ENCODE peak calls at places on chromosome X, in five cellular contexts. One of them, this sample, is unnamed.
A peak's percentile ranks its signal among the peaks of the same experiment; 100 is the strongest.

GRCh38 chrX:150643271-150643670 is 49.9 kb upstream of the MTMR1 start:
- DNase-seq in HT1080: no peak
- DNase-seq in Caco-2: no peak
- DNase-seq in left cardiac atrium: no peak
- DNase-seq in 8988T: no peak
- DNase-seq in this sample: no peak

GRCh38 chrX:149370097-149370496 is 135.0 kb downstream of the IDS start:
- DNase-seq in left cardiac atrium: no peak
- DNase-seq in Caco-2: no peak
- DNase-seq in 8988T: no peak
- DNase-seq in HT1080: no peak
- DNase-seq in this sample: no peak

GRCh38 chrX:69320116-69320515 is 154.9 kb upstream of the PJA1 start:
- DNase-seq in Caco-2: no peak
- DNase-seq in HT1080: no peak
- DNase-seq in 8988T: no peak
- DNase-seq in left cardiac atrium: no peak
- DNase-seq in this sample: peak; percentile 0

GRCh38 chrX:11381464-11381863 is 88.3 kb downstream of the AMELX start:
- DNase-seq in 8988T: no peak
- DNase-seq in left cardiac atrium: peak; percentile 23
- DNase-seq in HT1080: no peak
- DNase-seq in Caco-2: peak; percentile 33
- DNase-seq in this sample: peak; percentile 2

GRCh38 chrX:19875051-19875432 is 12.4 kb downstream of the SH3KBP1 start:
- DNase-seq in 8988T: no peak
- DNase-seq in Caco-2: no peak
- DNase-seq in HT1080: peak; percentile 84
- DNase-seq in left cardiac atrium: no peak
- DNase-seq in this sample: no peak

GRCh38 chrX:9646471-9647038 is 119.1 kb downstream of the GPR143 start:
- DNase-seq in Caco-2: no peak
- DNase-seq in HT1080: no peak
- DNase-seq in left cardiac atrium: peak; percentile 36
- DNase-seq in 8988T: no peak
- DNase-seq in this sample: peak; percentile 14

GRCh38 chrX:49956313-49956712 is 33.9 kb downstream of the CLCN5 start:
- DNase-seq in HT1080: no peak
- DNase-seq in Caco-2: no peak
- DNase-seq in 8988T: no peak
- DNase-seq in left cardiac atrium: no peak
- DNase-seq in this sample: no peak

GRCh38 chrX:567891-568290 is 62.7 kb upstream of the SHOX start:
- DNase-seq in Caco-2: no peak
- DNase-seq in 8988T: no peak
- DNase-seq in HT1080: no peak
- DNase-seq in left cardiac atrium: no peak
- DNase-seq in this sample: no peak

GRCh38 chrX:30943984-30944383 is 54.9 kb upstream of the TAB3 start:
- DNase-seq in HT1080: no peak
- DNase-seq in left cardiac atrium: no peak
- DNase-seq in 8988T: no peak
- DNase-seq in Caco-2: no peak
- DNase-seq in this sample: no peak

GRCh38 chrX:103608305-103608963 is 671 bp downstream of the TCEAL3 start:
- DNase-seq in 8988T: no peak
- DNase-seq in left cardiac atrium: peak; percentile 28
- DNase-seq in Caco-2: no peak
- DNase-seq in HT1080: no peak
- DNase-seq in this sample: no peak

GRCh38 chrX:106177106-106177981 is 9.2 kb downstream of the PWWP3B start:
- DNase-seq in Caco-2: peak; percentile 26
- DNase-seq in left cardiac atrium: peak; percentile 71
- DNase-seq in 8988T: no peak
- DNase-seq in HT1080: peak; percentile 54
- DNase-seq in this sample: no peak

GRCh38 chrX:103688949-103689348 is 2.5 kb upstream of the MORF4L2 start:
- DNase-seq in Caco-2: no peak
- DNase-seq in left cardiac atrium: no peak
- DNase-seq in HT1080: peak; percentile 19
- DNase-seq in 8988T: no peak
- DNase-seq in this sample: peak; percentile 14

GRCh38 chrX:86014421-86014820 is 32.9 kb downstream of the CHM start:
- DNase-seq in HT1080: no peak
- DNase-seq in 8988T: no peak
- DNase-seq in Caco-2: no peak
- DNase-seq in left cardiac atrium: no peak
- DNase-seq in this sample: no peak

GRCh38 chrX:49106930-49107329 is 16.6 kb downstream of the GPKOW start:
- DNase-seq in left cardiac atrium: no peak
- DNase-seq in HT1080: peak; percentile 21
- DNase-seq in Caco-2: peak; percentile 36
- DNase-seq in 8988T: no peak
- DNase-seq in this sample: peak; percentile 43